ENCODE peak calls at places on chromosome 1, in four cellular contexts. W is hypothalamus; M is Daoy; U is stimulated activated CD8-positive, alpha-beta memory T cell treated with anti-CD3 and anti-CD28 coated beads, Interleukin-15, amount 100 ng/mL, for 24 hours. V is an unnamed sample.

GRCh38 chr1:220485791-220486190 is 42.1 kb upstream of the MARK1 start:
- DNase-seq in U (no peak), M (no peak), W (no peak), V (no peak)

GRCh38 chr1:16073490-16074104 is at the start of gene FAM131C:
- DNase-seq in M (peak; percentile 63), U (peak; percentile 10), W (peak; percentile 22), V (peak; percentile 52)

GRCh38 chr1:94329276-94329675 is 88.9 kb upstream of the ABCD3 start:
- DNase-seq in U (no peak), W (no peak), M (no peak), V (no peak)

GRCh38 chr1:166167395-166167922 is 658 bp upstream of the FAM78B start:
- DNase-seq in U (no peak), M (no peak), W (no peak), V (no peak)

GRCh38 chr1:189211742-189212141 is 1265.9 kb downstream of the BRINP3 start:
- DNase-seq in W (no peak), M (peak; percentile 33), U (no peak), V (no peak)

GRCh38 chr1:111769517-111770146 is 13.9 kb downstream of the DDX20 start:
- DNase-seq in M (peak; percentile 70), W (no peak), U (no peak), V (peak; percentile 54)

GRCh38 chr1:53046930-53047329 is 15.1 kb upstream of the PODN start:
- DNase-seq in U (no peak), M (peak; percentile 87), W (no peak), V (no peak)

GRCh38 chr1:239811211-239811902 is 280.3 kb upstream of the FMN2 start:
- DNase-seq in U (no peak), M (no peak), W (no peak), V (peak; percentile 36)

GRCh38 chr1:208527197-208527596 is 283.0 kb upstream of the PLXNA2 start:
- DNase-seq in M (no peak), U (no peak), W (no peak), V (no peak)

GRCh38 chr1:96973605-96974004 is 252.0 kb downstream of the PTBP2 start:
- DNase-seq in U (no peak), M (peak; percentile 62), W (no peak), V (no peak)

GRCh38 chr1:221335161-221336101 is 406.5 kb downstream of the DUSP10 start:
- DNase-seq in U (no peak), W (no peak), M (peak; percentile 69), V (no peak)